ENCODE peak calls at places on chromosomes 5 and 9, in seven cellular contexts. R is uterus; F is lower lobe of right lung; S is fibroblast of mammary gland; N is activated CD4-positive, alpha-beta T cell treated with anti-CD3 and anti-CD28 coated beads, Interleukin-2, amount 10 ng/mL, durations not matched to agents 7 days and 5 days; G is dorsolateral prefrontal cortex; U is astrocyte. E is an unnamed sample.
A peak's percentile ranks its signal among the peaks of the same experiment; 100 is the strongest.

GRCh38 chr9:85743290-85744128 is 1.8 kb upstream of the AGTPBP1 start:
- DNase-seq in R (no peak), F (peak; percentile 80), S (peak; percentile 94), N (no peak), G (no peak), U (peak; percentile 98), E (peak; percentile 41)

GRCh38 chr5:109200221-109200620 is 209.6 kb downstream of the PJA2 start:
- DNase-seq in R (no peak), F (no peak), S (no peak), N (no peak), G (no peak), U (no peak), E (no peak)

GRCh38 chr9:75148551-75148950 is 60.2 kb downstream of the OSTF1 start:
- DNase-seq in R (no peak), F (no peak), S (peak; percentile 75), N (peak; percentile 40), G (no peak), U (peak; percentile 96), E (peak; percentile 42)

GRCh38 chr5:75265731-75266130 is 29.1 kb upstream of the ANKRD31 start:
- DNase-seq in R (no peak), F (no peak), S (peak; percentile 51), N (no peak), G (no peak), U (peak; percentile 28), E (peak; percentile 42)

GRCh38 chr9:111016046-111017026 is 21.9 kb downstream of the LPAR1 start:
- DNase-seq in R (no peak), F (no peak), S (peak; percentile 63), N (no peak), G (no peak), U (peak; percentile 73), E (peak; percentile 43)

GRCh38 chr5:50889790-50890189 is 223.4 kb downstream of the PARP8 start:
- DNase-seq in R (no peak), F (no peak), S (no peak), N (no peak), G (no peak), U (no peak), E (no peak)

GRCh38 chr5:159911349-159911748 is 4.9 kb upstream of the ADRA1B start:
- DNase-seq in R (no peak), F (no peak), S (no peak), N (no peak), G (no peak), U (no peak), E (no peak)

GRCh38 chr9:105296889-105297288 is 52.4 kb downstream of the SLC44A1 start:
- DNase-seq in R (no peak), F (no peak), S (peak; percentile 98), N (no peak), G (no peak), U (peak; percentile 96), E (no peak)

GRCh38 chr5:150208187-150209015 is 18.5 kb downstream of the SLC6A7 start:
- DNase-seq in R (no peak), F (no peak), S (peak; percentile 79), N (no peak), G (no peak), U (peak; percentile 71), E (no peak)

GRCh38 chr5:143213231-143213850 is 190.1 kb downstream of the NR3C1 start:
- DNase-seq in R (no peak), F (no peak), S (peak; percentile 72), N (no peak), G (no peak), U (peak; percentile 54), E (no peak)

GRCh38 chr9:13554626-13555025 is 275.1 kb upstream of the MPDZ start:
- DNase-seq in R (no peak), F (no peak), S (no peak), N (no peak), G (no peak), U (no peak), E (no peak)

GRCh38 chr5:38603691-38604090 is 47.2 kb upstream of the LIFR start:
- DNase-seq in R (no peak), F (no peak), S (peak; percentile 84), N (no peak), G (no peak), U (peak; percentile 55), E (no peak)

GRCh38 chr5:88683506-88684135 is 199.4 kb downstream of the MEF2C start:
- DNase-seq in R (no peak), F (no peak), S (no peak), N (no peak), G (no peak), U (peak; percentile 85), E (no peak)

GRCh38 chr9:93061791-93062299 is 3.3 kb downstream of the SUSD3 start:
- DNase-seq in R (peak; percentile 44), F (peak; percentile 48), S (no peak), N (peak; percentile 37), G (no peak), U (no peak), E (peak; percentile 34)

GRCh38 chr9:124286292-124286931 is 28.7 kb downstream of the NEK6 start:
- DNase-seq in R (no peak), F (peak; percentile 73), S (peak; percentile 88), N (peak; percentile 26), G (no peak), U (peak; percentile 95), E (no peak)

GRCh38 chr9:93236541-93237206 is 52.7 kb downstream of the WNK2 start:
- DNase-seq in R (no peak), F (no peak), S (no peak), N (no peak), G (no peak), U (no peak), E (no peak)

GRCh38 chr9:89916001-89916635 is 311.3 kb downstream of the GADD45G start:
- DNase-seq in R (no peak), F (no peak), S (no peak), N (no peak), G (no peak), U (peak; percentile 37), E (no peak)

GRCh38 chr5:79396265-79396664 is 117.7 kb downstream of the HOMER1 start:
- DNase-seq in R (no peak), F (no peak), S (peak; percentile 57), N (no peak), G (no peak), U (peak; percentile 19), E (no peak)

GRCh38 chr9:86843182-86843581 is 104.1 kb downstream of the GAS1 start:
- DNase-seq in R (peak; percentile 42), F (no peak), S (no peak), N (no peak), G (no peak), U (no peak), E (peak; percentile 52)

GRCh38 chr5:138315751-138316278 is 15.8 kb downstream of the CDC25C start:
- DNase-seq in R (no peak), F (no peak), S (no peak), N (no peak), G (no peak), U (no peak), E (peak; percentile 64)

GRCh38 chr5:146660381-146660960 is 144.5 kb upstream of the GPR151 start:
- DNase-seq in R (no peak), F (no peak), S (no peak), N (no peak), G (no peak), U (no peak), E (no peak)

GRCh38 chr5:152359169-152359568 is 45.9 kb downstream of the NMUR2 start:
- DNase-seq in R (no peak), F (no peak), S (no peak), N (no peak), G (no peak), U (no peak), E (no peak)

GRCh38 chr5:176817864-176818377 is 7.6 kb downstream of the UNC5A start:
- DNase-seq in R (no peak), F (no peak), S (peak; percentile 13), N (no peak), G (no peak), U (no peak), E (peak; percentile 54)

GRCh38 chr5:35338169-35338476 is 107.8 kb upstream of the PRLR start:
- DNase-seq in R (no peak), F (no peak), S (no peak), N (no peak), G (no peak), U (no peak), E (no peak)

GRCh38 chr5:20636686-20637085 is 648.7 kb upstream of the CDH18 start:
- DNase-seq in R (no peak), F (no peak), S (no peak), N (no peak), G (no peak), U (no peak), E (no peak)